ENCODE peak calls at places on chromosomes 7 and 10, in nine cellular contexts. T is AG04450; U is thoracic aorta; L is GM23248; Z is hepatocyte; E is CD8-positive, alpha-beta T cell; F is breast epithelium; P is lower lobe of right lung; G is stomach. N is an unnamed sample.

GRCh38 chr10:92847185-92847864 is 995 bp upstream of the EXOC6 start:
- DNase-seq in T (no peak), U (no peak), L (peak), Z (no peak), E (no peak), F (no peak), P (no peak), G (no peak), N (no peak)

GRCh38 chr7:71486856-71487628 is 355.1 kb downstream of the GALNT17 start:
- DNase-seq in T (no peak), U (no peak), L (peak), Z (peak), E (no peak), F (no peak), P (no peak), G (no peak), N (no peak)

GRCh38 chr10:70306168-70306705 is 22.4 kb upstream of the NPFFR1 start:
- DNase-seq in T (no peak), U (no peak), L (no peak), Z (no peak), E (no peak), F (no peak), P (no peak), G (no peak), N (no peak)

GRCh38 chr10:62183857-62184805 is 84.5 kb downstream of the RTKN2 start:
- DNase-seq in T (no peak), U (no peak), L (no peak), Z (no peak), E (no peak), F (no peak), P (no peak), G (no peak), N (no peak)

GRCh38 chr10:2979267-2979660 is 88.1 kb upstream of the PFKP start:
- DNase-seq in T (no peak), U (no peak), L (peak), Z (no peak), E (no peak), F (no peak), P (no peak), G (no peak), N (no peak)

GRCh38 chr7:127107601-127108007 is 145.1 kb downstream of the GRM8 start:
- DNase-seq in T (peak), U (no peak), L (peak), Z (peak), E (no peak), F (no peak), P (no peak), G (peak), N (peak)

GRCh38 chr7:10412426-10413019 is 561.1 kb upstream of the PHF14 start:
- DNase-seq in T (no peak), U (no peak), L (peak), Z (peak), E (no peak), F (no peak), P (no peak), G (no peak), N (peak)

GRCh38 chr7:24341677-24342076 is 57.7 kb downstream of the NPY start:
- DNase-seq in T (no peak), U (no peak), L (peak), Z (no peak), E (no peak), F (no peak), P (no peak), G (no peak), N (no peak)

GRCh38 chr7:7969306-7970112 is 913 bp downstream of the GLCCI1 start:
- DNase-seq in T (no peak), U (no peak), L (peak), Z (peak), E (peak), F (peak), P (peak), G (peak), N (peak)

GRCh38 chr10:69838853-69839252 is 37.1 kb downstream of the COL13A1 start:
- DNase-seq in T (no peak), U (no peak), L (peak), Z (no peak), E (no peak), F (no peak), P (no peak), G (no peak), N (no peak)

GRCh38 chr7:94949532-94949931 is 42.1 kb downstream of the PPP1R9A start:
- DNase-seq in T (no peak), U (no peak), L (no peak), Z (no peak), E (no peak), F (no peak), P (no peak), G (no peak), N (no peak)

GRCh38 chr7:148408307-148408706 is 182.3 kb upstream of the C7orf33 start:
- DNase-seq in T (no peak), U (no peak), L (no peak), Z (no peak), E (no peak), F (no peak), P (no peak), G (no peak), N (no peak)

GRCh38 chr7:6160191-6160623 is 112.2 kb downstream of the CYTH3 start:
- DNase-seq in T (peak), U (no peak), L (peak), Z (peak), E (no peak), F (no peak), P (peak), G (peak), N (no peak)

GRCh38 chr10:14604181-14605142 is 170.2 kb downstream of the FAM107B start:
- DNase-seq in T (no peak), U (peak), L (peak), Z (peak), E (peak), F (peak), P (peak), G (peak), N (no peak)

GRCh38 chr7:137998250-137998649 is 3.6 kb downstream of the CREB3L2 start:
- DNase-seq in T (no peak), U (no peak), L (no peak), Z (no peak), E (no peak), F (no peak), P (no peak), G (no peak), N (no peak)

GRCh38 chr7:100891555-100891954 is 2.0 kb upstream of the UFSP1 start:
- DNase-seq in T (no peak), U (no peak), L (peak), Z (no peak), E (no peak), F (no peak), P (no peak), G (no peak), N (no peak)

GRCh38 chr10:84416245-84416555 is 87.8 kb downstream of the CCSER2 start:
- DNase-seq in T (no peak), U (no peak), L (no peak), Z (no peak), E (no peak), F (no peak), P (no peak), G (no peak), N (no peak)

GRCh38 chr10:34081347-34081743 is 733.8 kb downstream of the PARD3 start:
- DNase-seq in T (no peak), U (no peak), L (no peak), Z (no peak), E (no peak), F (no peak), P (no peak), G (no peak), N (no peak)

GRCh38 chr10:69800109-69800508 is 1.6 kb upstream of the COL13A1 start:
- DNase-seq in T (peak), U (no peak), L (peak), Z (peak), E (no peak), F (no peak), P (no peak), G (peak), N (peak)

GRCh38 chr10:52621635-52622079 is 150.9 kb downstream of the MBL2 start:
- DNase-seq in T (no peak), U (no peak), L (peak), Z (no peak), E (no peak), F (no peak), P (no peak), G (no peak), N (no peak)

GRCh38 chr10:101892782-101893391 is 49.3 kb upstream of the KCNIP2 start:
- DNase-seq in T (no peak), U (no peak), L (peak), Z (no peak), E (no peak), F (no peak), P (no peak), G (no peak), N (no peak)

GRCh38 chr7:50657341-50657873 is 92.2 kb upstream of the DDC start:
- DNase-seq in T (no peak), U (peak), L (peak), Z (peak), E (no peak), F (no peak), P (no peak), G (no peak), N (no peak)

GRCh38 chr7:125355899-125356298 is 426.3 kb upstream of the POT1 start:
- DNase-seq in T (no peak), U (no peak), L (no peak), Z (no peak), E (no peak), F (no peak), P (no peak), G (no peak), N (no peak)

GRCh38 chr10:88198023-88198422 is 334.6 kb downstream of the PTEN start:
- DNase-seq in T (no peak), U (no peak), L (no peak), Z (no peak), E (no peak), F (no peak), P (no peak), G (no peak), N (no peak)

GRCh38 chr10:79404231-79404609 is 41.2 kb downstream of the ZCCHC24 start:
- DNase-seq in T (peak), U (no peak), L (peak), Z (peak), E (no peak), F (peak), P (peak), G (peak), N (no peak)

GRCh38 chr10:34727595-34728033 is 87.5 kb downstream of the PARD3 start:
- DNase-seq in T (no peak), U (no peak), L (no peak), Z (no peak), E (no peak), F (no peak), P (peak), G (no peak), N (no peak)

GRCh38 chr7:14836571-14837189 is 65.9 kb downstream of the DGKB start:
- DNase-seq in T (peak), U (no peak), L (peak), Z (peak), E (no peak), F (no peak), P (no peak), G (no peak), N (no peak)

GRCh38 chr7:29091121-29091601 is 55.2 kb downstream of the CPVL start:
- DNase-seq in T (no peak), U (no peak), L (peak), Z (peak), E (no peak), F (no peak), P (no peak), G (peak), N (no peak)

GRCh38 chr7:90424720-90425119 is 21.5 kb downstream of the CLDN12 start:
- DNase-seq in T (no peak), U (no peak), L (no peak), Z (no peak), E (no peak), F (no peak), P (no peak), G (no peak), N (no peak)

GRCh38 chr7:129376778-129377700 is 57.2 kb upstream of the STRIP2 start:
- DNase-seq in T (no peak), U (no peak), L (peak), Z (no peak), E (no peak), F (no peak), P (no peak), G (no peak), N (no peak)

GRCh38 chr10:6218692-6219493 is 16.2 kb downstream of the PFKFB3 start:
- DNase-seq in T (no peak), U (no peak), L (peak), Z (peak), E (no peak), F (no peak), P (no peak), G (no peak), N (no peak)

GRCh38 chr10:76327441-76327840 is 896.0 kb downstream of the LRMDA start:
- DNase-seq in T (no peak), U (no peak), L (no peak), Z (no peak), E (no peak), F (no peak), P (no peak), G (no peak), N (no peak)

GRCh38 chr10:89301231-89301630 is 615 bp upstream of the IFIT2 start:
- DNase-seq in T (no peak), U (no peak), L (peak), Z (no peak), E (no peak), F (no peak), P (no peak), G (no peak), N (peak)

GRCh38 chr7:158028290-158028941 is 559.2 kb downstream of the PTPRN2 start:
- DNase-seq in T (no peak), U (no peak), L (no peak), Z (peak), E (no peak), F (peak), P (no peak), G (peak), N (no peak)

GRCh38 chr7:138684360-138684759 is 16.8 kb downstream of the SVOPL start:
- DNase-seq in T (no peak), U (no peak), L (no peak), Z (no peak), E (no peak), F (no peak), P (no peak), G (no peak), N (no peak)

GRCh38 chr10:67864560-67865371 is 19.7 kb upstream of the SIRT1 start:
- DNase-seq in T (no peak), U (no peak), L (no peak), Z (no peak), E (no peak), F (no peak), P (no peak), G (no peak), N (no peak)

GRCh38 chr10:11797281-11797680 is 25.9 kb upstream of the PROSER2 start:
- DNase-seq in T (no peak), U (no peak), L (no peak), Z (no peak), E (no peak), F (no peak), P (no peak), G (no peak), N (no peak)

GRCh38 chr7:6393667-6394056 is 54.1 kb downstream of the DAGLB start:
- DNase-seq in T (no peak), U (no peak), L (no peak), Z (no peak), E (no peak), F (no peak), P (no peak), G (no peak), N (no peak)

DNA sequence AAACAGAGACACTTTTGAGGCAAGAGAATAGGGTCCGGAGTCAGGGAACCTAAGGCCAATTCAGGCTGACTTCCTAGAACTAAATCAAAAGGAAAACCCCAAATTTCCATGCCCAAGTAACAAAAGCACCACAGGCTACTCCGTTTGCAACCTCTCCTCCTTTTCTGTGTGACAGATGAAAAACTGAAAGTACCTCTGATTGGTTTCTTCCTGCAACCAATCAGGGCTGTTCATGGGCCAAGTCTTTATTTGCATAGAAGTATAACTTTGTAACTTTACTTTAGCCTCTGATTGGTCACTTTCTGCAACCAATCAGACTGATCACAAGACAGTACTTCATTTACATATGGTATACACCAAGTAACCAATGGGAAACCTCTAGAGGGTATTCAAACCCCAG is 239.9 kb upstream of the KCND2 start:
- DNase-seq in T (no peak), U (no peak), L (no peak), Z (no peak), E (no peak), F (no peak), P (no peak), G (no peak), N (no peak)
- H3K27ac ChIP-seq in T (no peak), U (no peak), L (no peak), Z (no peak), E (no peak), F (no peak), P (no peak), G (no peak), N (no peak)

GRCh38 chr10:66350622-66351399 is 575.0 kb upstream of the LRRTM3 start:
- DNase-seq in T (no peak), U (no peak), L (no peak), Z (no peak), E (no peak), F (no peak), P (no peak), G (no peak), N (no peak)
- H3K4me3 ChIP-seq in T (no peak), U (no peak), L (no peak), Z (no peak), E (no peak), F (no peak), P (no peak), G (no peak), N (no peak)

DNA sequence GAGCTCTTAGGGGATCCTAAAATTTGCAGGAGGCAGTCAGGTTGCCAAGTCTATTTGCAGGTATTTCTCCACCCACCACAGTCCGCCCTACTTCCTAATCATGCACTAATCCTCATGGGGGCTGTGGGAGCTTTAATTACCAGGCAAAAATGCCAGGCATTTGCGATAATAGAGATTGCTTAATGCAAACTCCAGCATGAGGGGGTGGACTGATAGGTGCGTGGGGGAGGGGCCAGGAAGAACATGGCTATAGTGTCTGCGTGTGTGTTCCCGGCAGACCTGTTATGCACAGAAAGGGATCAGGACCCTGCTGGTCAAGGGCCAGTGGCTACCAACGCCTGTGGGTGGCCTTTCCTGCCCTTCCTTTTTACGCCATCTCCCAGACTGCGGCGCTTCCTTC is 15.6 kb upstream of the AQP1 start:
- DNase-seq in T (no peak), U (no peak), L (no peak), Z (peak), E (no peak), F (no peak), P (no peak), G (no peak), N (no peak)
- H3K27ac ChIP-seq in T (no peak), U (peak), L (no peak), Z (peak), E (no peak), F (no peak), P (peak), G (no peak), N (no peak)

GRCh38 chr7:27115161-27116018 is 12.9 kb upstream of the HOXA2 start:
- DNase-seq in T (peak), U (no peak), L (peak), Z (peak), E (no peak), F (no peak), P (no peak), G (no peak), N (no peak)

GRCh38 chr7:27116019-27116411 is 13.5 kb upstream of the HOXA2 start:
- DNase-seq in T (no peak), U (no peak), L (no peak), Z (no peak), E (no peak), F (no peak), P (no peak), G (no peak), N (no peak)

GRCh38 chr7:27112960-27113949 is 10.8 kb upstream of the HOXA2 start:
- DNase-seq in T (peak), U (no peak), L (no peak), Z (peak), E (no peak), F (no peak), P (peak), G (no peak), N (no peak)

GRCh38 chr7:27112361-27112760 is 9.9 kb upstream of the HOXA2 start:
- DNase-seq in T (no peak), U (no peak), L (no peak), Z (no peak), E (no peak), F (no peak), P (no peak), G (no peak), N (no peak)

GRCh38 chr7:27113991-27114866 is 11.7 kb upstream of the HOXA2 start:
- DNase-seq in T (no peak), U (no peak), L (peak), Z (peak), E (no peak), F (no peak), P (no peak), G (no peak), N (no peak)
- H3K4me3 ChIP-seq in T (peak), U (peak), L (no peak), Z (peak), E (no peak), F (peak), P (peak), G (peak), N (no peak)

GRCh38 chr7:69684955-69685631 is 86.8 kb downstream of the AUTS2 start:
- DNase-seq in T (no peak), U (no peak), L (no peak), Z (no peak), E (no peak), F (no peak), P (no peak), G (no peak), N (no peak)
- H3K27ac ChIP-seq in T (no peak), U (no peak), L (no peak), Z (no peak), E (no peak), F (peak), P (no peak), G (no peak), N (peak)

DNA sequence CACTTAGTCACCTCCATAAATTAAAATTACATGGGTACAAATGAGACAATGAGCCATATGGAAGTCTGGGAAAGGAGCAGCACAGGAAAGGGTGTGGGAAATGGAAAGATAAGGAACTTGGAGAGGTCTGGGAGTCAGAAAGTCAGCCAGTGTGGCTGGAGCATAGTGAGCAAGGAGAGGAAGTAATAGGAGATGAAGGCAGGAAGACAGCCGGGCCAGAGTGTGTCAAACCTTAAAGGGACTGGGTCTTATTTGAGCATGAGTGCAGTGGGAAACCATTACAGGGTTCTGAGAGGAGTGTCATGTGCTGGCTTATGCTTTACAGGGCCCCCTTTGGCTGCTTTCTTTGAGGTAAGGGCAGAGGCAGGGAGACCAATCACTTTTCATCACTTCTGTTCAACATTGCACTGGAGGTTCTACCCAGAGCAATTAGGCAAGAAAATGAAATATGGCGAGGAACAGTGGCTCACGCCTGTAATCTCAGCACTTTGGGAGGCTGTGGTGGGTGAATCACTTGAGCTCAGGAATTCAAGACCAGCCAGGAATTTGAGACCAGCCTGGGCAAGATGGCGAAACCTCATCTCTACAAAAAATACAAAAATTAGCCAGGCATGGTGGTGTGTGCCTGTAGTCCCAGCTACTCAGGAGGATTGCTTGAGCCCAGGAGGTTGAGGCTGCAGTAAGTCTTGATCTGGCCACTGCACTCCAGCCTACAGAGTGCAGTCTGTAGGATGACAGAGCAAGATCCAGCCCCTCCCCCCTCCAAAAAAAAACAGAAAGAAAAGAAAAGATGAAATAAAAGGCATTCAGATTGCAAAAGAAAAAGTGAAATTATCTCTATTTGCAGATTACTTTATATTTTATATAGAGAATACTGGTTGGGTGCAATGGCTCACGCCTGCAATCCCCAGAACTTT is 21.0 kb upstream of the ZMIZ2 start:
- DNase-seq in T (peak), U (no peak), L (peak), Z (no peak), E (no peak), F (no peak), P (no peak), G (no peak), N (no peak)
- H3K4me3 ChIP-seq in T (no peak), U (no peak), L (peak), Z (no peak), E (no peak), F (no peak), P (no peak), G (no peak), N (no peak)

N was measured in DND-41.